ENCODE peak calls at places on chromosomes 13 and 19, in four cellular contexts. One of them, this sample, is unnamed.

GRCh38 chr19:40266111-40266510 is 19.0 kb downstream of the AKT2 start:
- DNase-seq in A549: no peak
- DNase-seq in HepG2: no peak
- DNase-seq in GM12878: no peak
- DNase-seq in this sample: no peak

GRCh38 chr13:59877933-59878332 is 285.8 kb downstream of the DIAPH3 start:
- DNase-seq in GM12878: no peak
- DNase-seq in HepG2: no peak
- DNase-seq in A549: no peak
- DNase-seq in this sample: no peak

GRCh38 chr19:4365791-4366665 is 22.7 kb downstream of the MPND start:
- DNase-seq in HepG2: no peak
- DNase-seq in GM12878: no peak
- DNase-seq in A549: no peak
- DNase-seq in this sample: no peak

GRCh38 chr19:44668985-44669764 is 2.1 kb upstream of the CEACAM19 start:
- DNase-seq in GM12878: no peak
- DNase-seq in A549: no peak
- DNase-seq in HepG2: no peak
- DNase-seq in this sample: no peak

GRCh38 chr19:53772943-53773342 is 51.2 kb downstream of the NLRP12 start:
- DNase-seq in HepG2: peak
- DNase-seq in GM12878: no peak
- DNase-seq in A549: peak
- DNase-seq in this sample: peak

GRCh38 chr13:32117696-32118095 is 86.1 kb downstream of the FRY start:
- DNase-seq in A549: no peak
- DNase-seq in HepG2: no peak
- DNase-seq in GM12878: no peak
- DNase-seq in this sample: no peak

GRCh38 chr19:5397804-5398692 is 57.2 kb upstream of the ZNRF4 start:
- DNase-seq in HepG2: peak
- DNase-seq in A549: peak
- DNase-seq in GM12878: no peak
- DNase-seq in this sample: peak

GRCh38 chr13:36475468-36475867 is 43.2 kb downstream of the CCNA1 start:
- DNase-seq in HepG2: peak
- DNase-seq in A549: no peak
- DNase-seq in GM12878: no peak
- DNase-seq in this sample: peak

GRCh38 chr19:3358919-3359849 is 7.2 kb upstream of the NFIC start:
- DNase-seq in GM12878: no peak
- DNase-seq in A549: no peak
- DNase-seq in HepG2: no peak
- DNase-seq in this sample: peak

GRCh38 chr19:2739602-2740313 is at the start of gene SLC39A3:
- DNase-seq in A549: peak
- DNase-seq in HepG2: peak
- DNase-seq in GM12878: peak
- DNase-seq in this sample: peak

GRCh38 chr19:14369399-14370168 is 11.7 kb upstream of the ADGRE5 start:
- DNase-seq in HepG2: no peak
- DNase-seq in A549: no peak
- DNase-seq in GM12878: no peak
- DNase-seq in this sample: no peak

GRCh38 chr19:3218037-3218661 is 6.3 kb upstream of the CELF5 start:
- DNase-seq in HepG2: no peak
- DNase-seq in A549: no peak
- DNase-seq in GM12878: no peak
- DNase-seq in this sample: no peak

GRCh38 chr19:4660181-4660791 is 9.9 kb downstream of the MYDGF start:
- DNase-seq in A549: peak
- DNase-seq in GM12878: no peak
- DNase-seq in HepG2: peak
- DNase-seq in this sample: no peak

GRCh38 chr19:14337510-14337909 is 43.7 kb upstream of the ADGRE5 start:
- DNase-seq in GM12878: no peak
- DNase-seq in A549: peak
- DNase-seq in HepG2: no peak
- DNase-seq in this sample: peak

GRCh38 chr19:10552596-10553053 is 8.9 kb downstream of the ATG4D start:
- DNase-seq in HepG2: no peak
- DNase-seq in A549: peak
- DNase-seq in GM12878: no peak
- DNase-seq in this sample: peak

GRCh38 chr19:39154626-39155100 is 29.1 kb downstream of the PAK4 start:
- DNase-seq in GM12878: no peak
- DNase-seq in HepG2: no peak
- DNase-seq in A549: peak
- DNase-seq in this sample: peak

GRCh38 chr13:34364633-34365032 is 546.7 kb downstream of the RFC3 start:
- DNase-seq in HepG2: no peak
- DNase-seq in A549: no peak
- DNase-seq in GM12878: no peak
- DNase-seq in this sample: no peak

GRCh38 chr19:1591421-1592022 is 1.1 kb downstream of the MBD3 start:
- DNase-seq in A549: no peak
- DNase-seq in GM12878: no peak
- DNase-seq in HepG2: no peak
- DNase-seq in this sample: peak

GRCh38 chr13:79724348-79725103 is 243.6 kb downstream of the NDFIP2 start:
- DNase-seq in A549: peak
- DNase-seq in HepG2: peak
- DNase-seq in GM12878: no peak
- DNase-seq in this sample: no peak

GRCh38 chr13:113275387-113275786 is 21.7 kb upstream of the LAMP1 start:
- DNase-seq in HepG2: peak
- DNase-seq in GM12878: no peak
- DNase-seq in A549: peak
- DNase-seq in this sample: peak

GRCh38 chr13:43473437-43473836 is 313.3 kb downstream of the ENOX1 start:
- DNase-seq in A549: no peak
- DNase-seq in HepG2: no peak
- DNase-seq in GM12878: no peak
- DNase-seq in this sample: peak

GRCh38 chr13:51221108-51221507 is 1.1 kb upstream of the FAM124A start:
- DNase-seq in GM12878: no peak
- DNase-seq in HepG2: no peak
- DNase-seq in A549: no peak
- DNase-seq in this sample: no peak

GRCh38 chr19:38201731-38202130 is 22.3 kb downstream of the DPF1 start:
- DNase-seq in GM12878: no peak
- DNase-seq in A549: no peak
- DNase-seq in HepG2: no peak
- DNase-seq in this sample: no peak

GRCh38 chr13:67018775-67019174 is 211.4 kb downstream of the PCDH9 start:
- DNase-seq in HepG2: no peak
- DNase-seq in A549: no peak
- DNase-seq in GM12878: no peak
- DNase-seq in this sample: no peak

GRCh38 chr13:73970413-73971055 is 163.7 kb downstream of the KLF12 start:
- DNase-seq in GM12878: no peak
- DNase-seq in HepG2: no peak
- DNase-seq in A549: no peak
- DNase-seq in this sample: no peak

GRCh38 chr13:73971481-73971880 is 162.7 kb downstream of the KLF12 start:
- DNase-seq in A549: no peak
- DNase-seq in GM12878: no peak
- DNase-seq in HepG2: no peak
- DNase-seq in this sample: no peak

GRCh38 chr13:73966331-73966730 is 167.9 kb downstream of the KLF12 start:
- DNase-seq in GM12878: no peak
- DNase-seq in HepG2: no peak
- DNase-seq in A549: no peak
- DNase-seq in this sample: no peak

GRCh38 chr13:73972503-73972902 is 161.7 kb downstream of the KLF12 start:
- DNase-seq in GM12878: no peak
- DNase-seq in A549: no peak
- DNase-seq in HepG2: peak
- DNase-seq in this sample: no peak

DNA sequence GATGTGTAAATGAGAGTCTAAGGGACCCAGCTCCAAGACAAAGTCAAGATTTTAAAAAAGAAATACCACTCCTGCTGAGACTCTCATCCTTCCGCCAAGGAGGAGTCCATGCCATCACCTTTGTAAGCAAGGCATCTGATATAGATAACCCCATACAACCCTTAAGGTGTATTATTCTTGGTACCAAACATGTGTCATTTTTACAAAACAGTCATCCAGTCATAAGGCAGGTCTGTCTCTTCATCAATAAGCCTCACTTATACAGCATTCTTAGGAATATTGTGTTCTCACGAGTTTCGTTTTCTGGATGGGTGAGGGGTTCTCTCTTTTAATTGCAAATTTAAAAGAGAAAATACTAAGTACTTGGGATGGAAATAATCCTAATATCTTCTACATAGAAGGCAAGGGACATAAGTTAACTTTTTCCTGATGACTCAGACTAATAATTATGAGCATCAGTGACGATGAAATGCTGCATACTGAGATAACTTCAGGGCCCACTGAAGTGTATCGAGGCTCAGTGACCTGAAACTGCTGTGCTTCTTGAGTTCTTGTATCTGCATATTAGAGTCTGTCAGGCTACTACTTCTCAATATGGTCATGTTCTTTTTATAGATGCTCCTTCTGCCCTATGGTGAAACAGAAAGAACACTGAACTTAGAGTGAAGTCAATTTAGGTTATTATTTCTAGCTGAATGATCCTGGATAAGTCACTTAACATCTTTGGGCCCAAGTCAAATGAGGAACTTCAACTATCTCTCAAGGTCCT is 166.6 kb downstream of the KLF12 start:
- DNase-seq in HepG2: no peak
- DNase-seq in GM12878: peak
- DNase-seq in A549: no peak
- DNase-seq in this sample: no peak
- TF ChIP-seq PBX3 in HepG2: no peak
- TF ChIP-seq PBX3 in GM12878: no peak
- TF ChIP-seq PBX3 in A549: no peak
- TF ChIP-seq PBX3 in this sample: no peak

DNA sequence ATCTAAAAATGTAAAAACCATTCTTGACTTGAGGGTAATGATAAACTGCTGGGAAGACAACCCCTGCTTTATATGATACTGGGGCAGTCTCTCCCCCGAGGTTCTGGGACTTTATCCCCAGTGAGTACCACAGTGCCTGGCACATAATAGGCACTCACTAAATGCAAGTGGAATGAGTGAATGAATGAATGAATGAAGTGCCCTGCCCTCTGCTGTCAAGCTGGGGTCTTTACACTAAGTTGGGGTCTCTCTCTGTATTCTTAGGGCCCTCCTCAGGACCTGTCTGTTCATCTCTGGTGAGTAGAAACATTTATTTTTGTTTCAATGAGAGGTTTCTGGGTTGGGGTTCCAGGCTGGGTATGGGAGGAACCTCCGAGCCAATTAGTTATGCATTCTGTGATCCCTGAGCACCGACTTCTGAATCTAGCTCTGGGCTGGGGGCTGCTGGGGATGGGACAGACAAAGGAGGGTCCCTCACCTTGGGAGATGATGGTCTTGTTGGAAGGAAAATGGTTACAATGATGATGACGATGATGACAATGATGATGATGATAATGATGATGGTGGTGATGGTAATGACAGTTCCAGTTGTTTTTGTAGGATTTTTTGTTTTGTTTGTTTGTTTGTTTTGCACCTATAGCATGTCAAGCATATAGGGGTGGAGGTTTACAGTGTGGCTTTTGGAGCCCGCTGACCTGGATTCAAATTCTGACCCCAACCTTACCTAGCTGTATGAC is 44.3 kb upstream of the ADGRE1 start:
- DNase-seq in A549: no peak
- DNase-seq in HepG2: no peak
- DNase-seq in GM12878: no peak
- DNase-seq in this sample: no peak
- TF ChIP-seq PBX3 in A549: no peak
- TF ChIP-seq PBX3 in HepG2: no peak
- TF ChIP-seq PBX3 in GM12878: no peak
- TF ChIP-seq PBX3 in this sample: no peak

DNA sequence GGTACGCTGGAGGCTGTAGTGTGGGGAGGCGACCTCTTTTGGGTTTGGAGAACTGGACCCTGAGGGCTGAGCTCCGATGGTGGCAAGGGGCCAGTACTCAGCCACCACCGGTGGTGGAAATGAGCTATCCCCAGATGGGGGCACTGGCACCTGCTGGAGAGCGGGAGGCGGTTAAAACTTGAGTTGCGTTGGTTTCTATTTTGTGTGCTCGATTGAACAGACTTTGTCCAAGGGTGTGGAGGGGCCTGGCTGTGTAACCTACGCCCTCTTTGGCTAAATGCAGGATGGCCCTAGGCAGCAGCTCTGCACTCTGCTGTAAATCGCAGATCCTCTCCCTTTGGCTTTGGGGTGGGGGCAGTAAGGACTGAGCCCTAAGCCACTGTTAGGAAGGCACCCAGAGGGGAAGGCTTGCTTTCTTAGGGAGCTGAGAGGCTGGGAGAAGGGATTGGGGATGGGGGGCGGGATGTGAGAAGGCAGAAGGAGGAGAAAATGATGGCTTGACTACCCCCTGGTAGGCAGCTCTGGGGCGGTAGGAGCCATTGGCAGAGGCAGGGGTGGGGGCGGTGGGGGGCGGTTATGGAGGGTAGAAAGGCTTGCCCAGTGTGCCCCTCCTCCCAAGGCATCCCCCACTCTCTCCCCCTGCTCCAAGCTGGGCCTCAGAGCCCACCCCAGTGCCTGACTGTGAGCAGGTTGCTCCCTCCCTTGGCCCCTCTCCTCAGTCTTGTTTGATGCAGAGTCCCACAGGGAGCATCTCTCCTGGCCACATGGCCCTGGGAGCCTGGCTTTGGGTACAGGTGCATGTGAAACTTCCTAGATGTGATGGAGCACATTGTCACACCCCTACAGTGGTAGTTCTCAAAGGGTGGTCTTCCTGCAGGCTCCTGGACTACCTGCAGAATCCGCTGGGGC is 5.0 kb downstream of the VSTM2B start:
- DNase-seq in GM12878: no peak
- DNase-seq in A549: no peak
- DNase-seq in HepG2: no peak
- DNase-seq in this sample: no peak
- TF ChIP-seq PBX3 in GM12878: no peak
- TF ChIP-seq PBX3 in A549: no peak
- TF ChIP-seq PBX3 in HepG2: no peak
- TF ChIP-seq PBX3 in this sample: no peak

GRCh38 chr19:35717665-35718344 is at the start of gene KMT2B:
- DNase-seq in GM12878: no peak
- DNase-seq in A549: peak
- DNase-seq in HepG2: no peak
- DNase-seq in this sample: peak
- TF ChIP-seq PBX3 in GM12878: no peak
- TF ChIP-seq PBX3 in A549: peak
- TF ChIP-seq PBX3 in HepG2: no peak
- TF ChIP-seq PBX3 in this sample: no peak

This sample was measured in SK-N-SH.